ENCODE peak calls at places on chromosomes 12 and 14, in six cellular contexts. One of them, this sample, is unnamed.

GRCh38 chr12:43550831-43551270 is 1.2 kb downstream of the ADAMTS20 start:
- DNase-seq in astrocyte of the spinal cord: no peak
- DNase-seq in MM.1S: no peak
- DNase-seq in A549: no peak
- DNase-seq in effector memory CD4-positive, alpha-beta T cell: no peak
- DNase-seq in esophagus muscularis mucosa: no peak
- DNase-seq in this sample: no peak

GRCh38 chr14:90281766-90282165 is 25.4 kb downstream of the PSMC1 start:
- DNase-seq in effector memory CD4-positive, alpha-beta T cell: no peak
- DNase-seq in esophagus muscularis mucosa: no peak
- DNase-seq in A549: no peak
- DNase-seq in MM.1S: no peak
- DNase-seq in astrocyte of the spinal cord: no peak
- DNase-seq in this sample: no peak

GRCh38 chr12:6871052-6871957 is 1.8 kb downstream of the SPSB2 start:
- DNase-seq in astrocyte of the spinal cord: peak
- DNase-seq in MM.1S: peak
- DNase-seq in A549: peak
- DNase-seq in esophagus muscularis mucosa: no peak
- DNase-seq in effector memory CD4-positive, alpha-beta T cell: no peak
- DNase-seq in this sample: no peak

GRCh38 chr12:42725839-42726238 is 136.3 kb upstream of the PRICKLE1 start:
- DNase-seq in esophagus muscularis mucosa: no peak
- DNase-seq in A549: no peak
- DNase-seq in effector memory CD4-positive, alpha-beta T cell: no peak
- DNase-seq in MM.1S: no peak
- DNase-seq in astrocyte of the spinal cord: peak
- DNase-seq in this sample: peak

GRCh38 chr12:109284392-109284791 is 24.7 kb downstream of the FOXN4 start:
- DNase-seq in astrocyte of the spinal cord: no peak
- DNase-seq in esophagus muscularis mucosa: no peak
- DNase-seq in A549: no peak
- DNase-seq in MM.1S: no peak
- DNase-seq in effector memory CD4-positive, alpha-beta T cell: no peak
- DNase-seq in this sample: no peak

GRCh38 chr12:50764861-50765324 is 992 bp downstream of the ATF1 start:
- DNase-seq in A549: peak
- DNase-seq in MM.1S: peak
- DNase-seq in effector memory CD4-positive, alpha-beta T cell: peak
- DNase-seq in esophagus muscularis mucosa: no peak
- DNase-seq in astrocyte of the spinal cord: peak
- DNase-seq in this sample: no peak

GRCh38 chr14:54310151-54310851 is 86.5 kb upstream of the CDKN3 start:
- DNase-seq in astrocyte of the spinal cord: no peak
- DNase-seq in A549: no peak
- DNase-seq in esophagus muscularis mucosa: no peak
- DNase-seq in MM.1S: no peak
- DNase-seq in effector memory CD4-positive, alpha-beta T cell: no peak
- DNase-seq in this sample: no peak

GRCh38 chr12:48542300-48542928 is 17.0 kb downstream of the OR8S1 start:
- DNase-seq in A549: peak
- DNase-seq in effector memory CD4-positive, alpha-beta T cell: no peak
- DNase-seq in esophagus muscularis mucosa: no peak
- DNase-seq in MM.1S: peak
- DNase-seq in astrocyte of the spinal cord: no peak
- DNase-seq in this sample: no peak

GRCh38 chr12:132194056-132194455 is 49.8 kb downstream of the NOC4L start:
- DNase-seq in MM.1S: no peak
- DNase-seq in astrocyte of the spinal cord: no peak
- DNase-seq in A549: peak
- DNase-seq in esophagus muscularis mucosa: no peak
- DNase-seq in effector memory CD4-positive, alpha-beta T cell: no peak
- DNase-seq in this sample: no peak

GRCh38 chr14:62532186-62532585 is 513.1 kb downstream of the KCNH5 start:
- DNase-seq in esophagus muscularis mucosa: no peak
- DNase-seq in MM.1S: no peak
- DNase-seq in astrocyte of the spinal cord: peak
- DNase-seq in A549: no peak
- DNase-seq in effector memory CD4-positive, alpha-beta T cell: no peak
- DNase-seq in this sample: no peak

GRCh38 chr12:83470749-83471148 is 784.0 kb downstream of the TMTC2 start:
- DNase-seq in MM.1S: no peak
- DNase-seq in astrocyte of the spinal cord: no peak
- DNase-seq in effector memory CD4-positive, alpha-beta T cell: no peak
- DNase-seq in esophagus muscularis mucosa: no peak
- DNase-seq in A549: no peak
- DNase-seq in this sample: no peak

GRCh38 chr12:14256139-14256538 is 109.3 kb upstream of the ATF7IP start:
- DNase-seq in effector memory CD4-positive, alpha-beta T cell: peak
- DNase-seq in A549: no peak
- DNase-seq in MM.1S: no peak
- DNase-seq in esophagus muscularis mucosa: no peak
- DNase-seq in astrocyte of the spinal cord: peak
- DNase-seq in this sample: no peak

GRCh38 chr12:17278946-17279345 is 673.0 kb upstream of the LMO3 start:
- DNase-seq in MM.1S: no peak
- DNase-seq in astrocyte of the spinal cord: no peak
- DNase-seq in effector memory CD4-positive, alpha-beta T cell: no peak
- DNase-seq in A549: peak
- DNase-seq in esophagus muscularis mucosa: no peak
- DNase-seq in this sample: no peak

GRCh38 chr14:100159107-100159864 is at the start of gene DEGS2:
- DNase-seq in MM.1S: peak
- DNase-seq in A549: peak
- DNase-seq in esophagus muscularis mucosa: no peak
- DNase-seq in effector memory CD4-positive, alpha-beta T cell: peak
- DNase-seq in astrocyte of the spinal cord: no peak
- DNase-seq in this sample: no peak

GRCh38 chr12:10612110-10612509 is 1.3 kb downstream of the MAGOHB start:
- DNase-seq in esophagus muscularis mucosa: no peak
- DNase-seq in A549: no peak
- DNase-seq in astrocyte of the spinal cord: no peak
- DNase-seq in effector memory CD4-positive, alpha-beta T cell: no peak
- DNase-seq in MM.1S: no peak
- DNase-seq in this sample: no peak

GRCh38 chr14:36724162-36724561 is 62.5 kb downstream of the PAX9 start:
- DNase-seq in astrocyte of the spinal cord: no peak
- DNase-seq in esophagus muscularis mucosa: peak
- DNase-seq in A549: no peak
- DNase-seq in MM.1S: no peak
- DNase-seq in effector memory CD4-positive, alpha-beta T cell: no peak
- DNase-seq in this sample: no peak

GRCh38 chr12:88805286-88805685 is 225.0 kb upstream of the KITLG start:
- DNase-seq in astrocyte of the spinal cord: no peak
- DNase-seq in A549: no peak
- DNase-seq in MM.1S: no peak
- DNase-seq in esophagus muscularis mucosa: no peak
- DNase-seq in effector memory CD4-positive, alpha-beta T cell: no peak
- DNase-seq in this sample: no peak

GRCh38 chr12:52612431-52613290 is 5.7 kb downstream of the KRT73 start:
- DNase-seq in MM.1S: no peak
- DNase-seq in astrocyte of the spinal cord: no peak
- DNase-seq in A549: no peak
- DNase-seq in effector memory CD4-positive, alpha-beta T cell: no peak
- DNase-seq in esophagus muscularis mucosa: peak
- DNase-seq in this sample: no peak

GRCh38 chr12:6551063-6551461 is 4.8 kb downstream of the IFFO1 start:
- DNase-seq in effector memory CD4-positive, alpha-beta T cell: no peak
- DNase-seq in MM.1S: no peak
- DNase-seq in A549: no peak
- DNase-seq in esophagus muscularis mucosa: no peak
- DNase-seq in astrocyte of the spinal cord: no peak
- DNase-seq in this sample: no peak

GRCh38 chr14:86626530-86626929 is 1096.6 kb downstream of the FLRT2 start:
- DNase-seq in effector memory CD4-positive, alpha-beta T cell: no peak
- DNase-seq in A549: no peak
- DNase-seq in esophagus muscularis mucosa: no peak
- DNase-seq in MM.1S: no peak
- DNase-seq in astrocyte of the spinal cord: no peak
- DNase-seq in this sample: no peak

DNA sequence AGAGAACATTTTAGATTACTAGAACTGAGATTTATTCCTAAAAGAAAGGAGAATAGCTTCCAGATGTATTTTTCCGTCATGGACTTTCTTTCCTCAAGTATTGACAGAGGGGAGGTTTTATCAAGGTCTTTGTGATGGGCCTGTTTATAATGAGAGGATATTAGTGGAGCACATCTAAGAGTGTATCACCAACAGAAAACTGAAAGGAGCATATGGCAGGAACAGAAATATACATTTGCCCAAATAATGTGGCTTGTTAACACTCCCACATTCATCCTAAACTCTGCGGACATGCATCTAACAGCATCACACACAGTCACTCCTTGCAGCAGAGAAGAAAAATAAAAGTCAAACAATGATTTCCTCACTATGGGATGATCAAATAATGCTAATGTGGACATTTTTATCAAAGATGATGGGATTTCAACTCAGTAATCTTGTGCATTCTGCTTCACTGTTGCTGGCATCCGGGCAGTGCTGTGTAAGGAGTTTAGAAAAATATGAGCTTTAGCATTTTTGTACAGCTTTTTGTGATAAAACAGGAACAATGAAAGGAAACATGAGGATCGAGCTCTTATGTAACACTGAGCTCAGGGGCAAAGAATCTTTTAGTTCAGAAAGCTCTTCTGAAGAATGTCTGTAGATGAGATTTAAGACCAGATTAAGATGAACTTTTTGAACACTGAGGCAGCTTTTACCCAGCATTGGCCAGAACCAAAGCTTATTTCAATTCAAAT is 183.0 kb downstream of the EGLN3 start:
- DNase-seq in esophagus muscularis mucosa: no peak
- DNase-seq in effector memory CD4-positive, alpha-beta T cell: no peak
- DNase-seq in A549: no peak
- DNase-seq in astrocyte of the spinal cord: no peak
- DNase-seq in MM.1S: no peak
- DNase-seq in this sample: no peak
- H3K4me3 ChIP-seq in esophagus muscularis mucosa: no peak
- H3K4me3 ChIP-seq in effector memory CD4-positive, alpha-beta T cell: no peak
- H3K4me3 ChIP-seq in A549: no peak
- H3K4me3 ChIP-seq in astrocyte of the spinal cord: no peak
- H3K4me3 ChIP-seq in MM.1S: no peak
- H3K4me3 ChIP-seq in this sample: no peak

GRCh38 chr12:105228966-105229365 is 7.0 kb downstream of the APPL2 start:
- DNase-seq in esophagus muscularis mucosa: no peak
- DNase-seq in effector memory CD4-positive, alpha-beta T cell: no peak
- DNase-seq in A549: no peak
- DNase-seq in MM.1S: no peak
- DNase-seq in astrocyte of the spinal cord: no peak
- DNase-seq in this sample: no peak
- H3K4me3 ChIP-seq in esophagus muscularis mucosa: no peak
- H3K4me3 ChIP-seq in effector memory CD4-positive, alpha-beta T cell: no peak
- H3K4me3 ChIP-seq in A549: no peak
- H3K4me3 ChIP-seq in MM.1S: no peak
- H3K4me3 ChIP-seq in astrocyte of the spinal cord: no peak
- H3K4me3 ChIP-seq in this sample: no peak

GRCh38 chr14:50363734-50364113 is 33.0 kb downstream of the CDKL1 start:
- DNase-seq in effector memory CD4-positive, alpha-beta T cell: peak
- DNase-seq in MM.1S: peak
- DNase-seq in A549: no peak
- DNase-seq in astrocyte of the spinal cord: no peak
- DNase-seq in esophagus muscularis mucosa: no peak
- DNase-seq in this sample: no peak
- H3K4me3 ChIP-seq in effector memory CD4-positive, alpha-beta T cell: peak
- H3K4me3 ChIP-seq in MM.1S: peak
- H3K4me3 ChIP-seq in A549: no peak
- H3K4me3 ChIP-seq in astrocyte of the spinal cord: no peak
- H3K4me3 ChIP-seq in esophagus muscularis mucosa: peak
- H3K4me3 ChIP-seq in this sample: no peak

GRCh38 chr14:95318870-95319311 is 817 bp downstream of the CLMN start:
- DNase-seq in effector memory CD4-positive, alpha-beta T cell: no peak
- DNase-seq in esophagus muscularis mucosa: no peak
- DNase-seq in MM.1S: peak
- DNase-seq in A549: no peak
- DNase-seq in astrocyte of the spinal cord: no peak
- DNase-seq in this sample: no peak
- H3K4me3 ChIP-seq in effector memory CD4-positive, alpha-beta T cell: peak
- H3K4me3 ChIP-seq in esophagus muscularis mucosa: peak
- H3K4me3 ChIP-seq in MM.1S: peak
- H3K4me3 ChIP-seq in A549: peak
- H3K4me3 ChIP-seq in astrocyte of the spinal cord: peak
- H3K4me3 ChIP-seq in this sample: peak

DNA sequence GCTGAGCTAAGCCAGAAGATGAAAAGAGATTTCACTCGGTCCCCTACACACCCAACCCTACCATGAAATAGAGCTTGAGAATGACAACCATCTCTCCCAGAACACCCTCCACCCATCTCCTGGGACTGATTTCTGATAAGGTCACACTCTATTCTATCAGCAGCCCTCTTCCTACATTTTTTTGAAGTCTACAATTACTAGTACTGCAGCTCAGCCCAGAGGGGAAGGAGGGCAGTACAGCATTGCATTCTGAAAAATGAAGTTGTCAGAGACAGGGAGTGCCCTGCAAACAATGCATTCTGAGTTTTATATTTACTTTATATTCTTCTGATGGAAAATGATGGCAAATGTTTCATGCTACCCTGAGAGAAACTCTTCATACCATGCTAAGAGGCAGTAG is 318.5 kb downstream of the BCAT1 start:
- DNase-seq in MM.1S: no peak
- DNase-seq in A549: no peak
- DNase-seq in effector memory CD4-positive, alpha-beta T cell: no peak
- DNase-seq in astrocyte of the spinal cord: no peak
- DNase-seq in esophagus muscularis mucosa: no peak
- DNase-seq in this sample: no peak
- H3K4me3 ChIP-seq in MM.1S: no peak
- H3K4me3 ChIP-seq in A549: no peak
- H3K4me3 ChIP-seq in effector memory CD4-positive, alpha-beta T cell: no peak
- H3K4me3 ChIP-seq in astrocyte of the spinal cord: no peak
- H3K4me3 ChIP-seq in esophagus muscularis mucosa: no peak
- H3K4me3 ChIP-seq in this sample: no peak